ENCODE peak calls at places on chromosomes 7 and 10, in six cellular contexts. K, L, Z, W, R and T are unnamed samples.

GRCh38 chr7:112556633-112557032 is 75.8 kb downstream of the LSMEM1 start:
- DNase-seq in K (no peak), L (no peak), Z (peak), W (no peak), R (no peak), T (no peak)

GRCh38 chr7:2468227-2468626 is 8.0 kb downstream of the GRIFIN start:
- DNase-seq in K (no peak), L (no peak), Z (no peak), W (no peak), R (no peak), T (no peak)

GRCh38 chr10:89032141-89032814 is 41.7 kb downstream of the FAS start:
- DNase-seq in K (no peak), L (peak), Z (no peak), W (no peak), R (no peak), T (peak)

GRCh38 chr7:143974457-143974856 is 19.8 kb downstream of the OR2F1 start:
- DNase-seq in K (no peak), L (no peak), Z (no peak), W (no peak), R (no peak), T (no peak)

GRCh38 chr10:125514206-125515162 is 168.5 kb downstream of the TEX36 start:
- DNase-seq in K (no peak), L (no peak), Z (no peak), W (no peak), R (no peak), T (no peak)

GRCh38 chr10:59872892-59873463 is 33.4 kb downstream of the CCDC6 start:
- DNase-seq in K (no peak), L (no peak), Z (no peak), W (no peak), R (no peak), T (no peak)

GRCh38 chr10:58919927-58920654 is 256.4 kb upstream of the PHYHIPL start:
- DNase-seq in K (no peak), L (no peak), Z (no peak), W (no peak), R (no peak), T (no peak)

GRCh38 chr7:80439894-80440811 is 71.7 kb downstream of the GNAT3 start:
- DNase-seq in K (no peak), L (no peak), Z (peak), W (no peak), R (no peak), T (no peak)